ENCODE peak calls at places on chromosomes 13 and 19, in ten cellular contexts. X is PC-3, R is H9, C is mucosa of descending colon, K is esophagus squamous epithelium, L is thoracic aorta, V is ascending aorta, W is right lobe of liver, M is Caco-2, N is transverse colon. Z is an unnamed sample.
A peak's percentile ranks its signal among the peaks of the same experiment; 100 is the strongest.

GRCh38 chr19:24069907-24070657 is 16.9 kb upstream of the ZNF254 start:
- DNase-seq in X (peak; percentile 45), R (no peak), C (no peak), K (no peak), L (no peak), V (no peak), W (no peak), M (no peak), N (no peak), Z (no peak)

GRCh38 chr13:80454245-80454644 is 113.3 kb upstream of the SPRY2 start:
- DNase-seq in X (no peak), R (no peak), C (no peak), K (no peak), L (no peak), V (no peak), W (no peak), M (no peak), N (no peak), Z (no peak)

GRCh38 chr13:40288259-40288658 is 378.2 kb downstream of the FOXO1 start:
- DNase-seq in X (no peak), R (no peak), C (no peak), K (no peak), L (no peak), V (no peak), W (no peak), M (no peak), N (no peak), Z (no peak)

GRCh38 chr13:114147803-114148520 is 15.5 kb upstream of the RASA3 start:
- DNase-seq in X (no peak), R (no peak), C (no peak), K (no peak), L (no peak), V (no peak), W (no peak), M (no peak), N (no peak), Z (no peak)

GRCh38 chr13:30746816-30747215 is 11.5 kb downstream of the ALOX5AP start:
- DNase-seq in X (no peak), R (no peak), C (no peak), K (no peak), L (no peak), V (no peak), W (no peak), M (no peak), N (no peak), Z (no peak)

GRCh38 chr19:50906217-50906616 is 5.0 kb downstream of the KLK4 start:
- DNase-seq in X (peak; percentile 73), R (peak; percentile 77), C (no peak), K (no peak), L (no peak), V (no peak), W (no peak), M (no peak), N (peak; percentile 14), Z (peak; percentile 41)

GRCh38 chr13:58587183-58587582 is 955.6 kb downstream of the PCDH17 start:
- DNase-seq in X (no peak), R (no peak), C (no peak), K (no peak), L (no peak), V (no peak), W (no peak), M (no peak), N (no peak), Z (no peak)

GRCh38 chr19:35978832-35979365 is 16.1 kb upstream of the SDHAF1 start:
- DNase-seq in X (no peak), R (no peak), C (no peak), K (no peak), L (no peak), V (no peak), W (no peak), M (no peak), N (no peak), Z (no peak)

GRCh38 chr13:106242554-106242953 is 292.9 kb downstream of the EFNB2 start:
- DNase-seq in X (no peak), R (no peak), C (no peak), K (no peak), L (no peak), V (no peak), W (no peak), M (peak; percentile 72), N (no peak), Z (no peak)

DNA sequence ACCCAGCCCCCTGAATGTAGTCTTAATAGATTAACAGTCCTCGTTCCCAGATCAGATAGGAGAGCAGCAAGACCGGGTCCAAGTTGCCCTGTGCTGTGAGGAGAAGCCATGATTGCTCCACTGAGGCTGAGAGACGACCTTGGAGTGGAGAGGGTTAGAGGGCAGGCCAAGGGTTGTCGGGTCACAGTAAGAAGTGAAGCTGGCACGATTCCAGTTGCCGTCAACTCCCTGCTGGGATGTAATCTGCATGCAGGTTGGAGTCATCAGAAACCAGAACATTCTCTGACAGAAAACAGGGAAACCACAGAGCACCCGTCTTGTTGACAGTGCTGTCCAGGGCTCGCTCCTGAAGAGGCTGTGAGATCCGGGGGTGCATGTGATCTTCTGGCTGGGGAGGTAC is 19.0 kb upstream of the ATP11A start:
- DNase-seq in X (no peak), R (no peak), C (no peak), K (no peak), L (no peak), V (no peak), W (no peak), M (no peak), N (no peak), Z (no peak)
- H3K4me1 ChIP-seq in X (no peaks in the 10 kb centered on the region), R (peaks cover 2% of the 10 kb centered on the region), C (no peaks in the 10 kb centered on the region), K (no peaks in the 10 kb centered on the region), L (no peaks in the 10 kb centered on the region), V (no peaks in the 10 kb centered on the region), W (no peaks in the 10 kb centered on the region), M (peaks cover 7% of the 10 kb centered on the region), N (no peaks in the 10 kb centered on the region), Z (no peaks in the 10 kb centered on the region)

GRCh38 chr13:27847669-27848068 is 55.4 kb downstream of the GSX1 start:
- DNase-seq in X (no peak), R (no peak), C (no peak), K (no peak), L (no peak), V (no peak), W (no peak), M (no peak), N (no peak), Z (no peak)
- H3K4me1 ChIP-seq in X (no peaks in the 10 kb centered on the region), R (no peaks in the 10 kb centered on the region), C (no peaks in the 10 kb centered on the region), K (no peaks in the 10 kb centered on the region), L (no peaks in the 10 kb centered on the region), V (no peaks in the 10 kb centered on the region), W (no peaks in the 10 kb centered on the region), M (peaks cover 23% of the 10 kb centered on the region), N (no peaks in the 10 kb centered on the region), Z (no peaks in the 10 kb centered on the region)

DNA sequence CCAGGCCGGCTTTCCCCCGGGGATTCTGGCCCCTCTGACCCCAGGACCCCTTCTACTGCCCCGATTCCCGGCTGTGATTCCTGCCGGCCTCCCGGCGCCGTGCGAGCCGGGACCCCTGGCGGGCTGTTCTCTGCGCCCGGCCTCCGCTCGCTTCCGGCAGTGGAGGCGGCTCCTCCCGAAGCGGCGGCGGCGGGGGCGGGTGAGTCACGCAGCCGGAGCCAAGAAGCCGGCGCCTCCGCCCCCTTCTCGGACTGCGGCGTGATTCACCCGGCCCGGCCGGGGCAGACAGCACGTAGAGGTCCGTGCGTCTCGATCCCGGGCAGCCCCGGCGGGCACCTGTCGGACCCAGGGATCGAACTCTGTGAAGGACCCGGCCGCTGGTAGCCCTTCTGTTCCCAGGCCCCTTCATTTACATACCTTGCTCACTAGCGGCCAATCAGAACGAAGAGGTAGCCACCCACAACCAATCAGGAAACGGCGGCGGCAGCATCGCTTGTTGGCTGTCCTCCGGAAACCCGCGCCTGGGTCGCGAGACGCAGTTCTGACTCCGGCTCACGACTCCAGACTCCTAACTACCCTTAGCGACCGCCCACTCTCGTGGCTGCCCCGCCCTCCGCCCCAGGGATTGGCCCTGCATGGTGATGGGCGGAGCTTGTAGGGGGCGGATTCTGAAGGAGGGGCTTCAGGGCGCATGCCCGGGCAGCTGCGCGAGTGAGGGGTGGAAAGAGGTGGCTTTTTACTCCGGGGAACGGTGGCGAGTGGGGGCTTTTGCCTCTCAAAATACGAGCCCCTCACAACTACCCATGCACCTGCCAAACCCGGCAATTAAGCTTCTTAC is at the start of gene SERTAD1:
- DNase-seq in X (peak; percentile 96), R (peak; percentile 100), C (peak; percentile 100), K (peak; percentile 96), L (peak; percentile 97), V (peak; percentile 99), W (peak; percentile 100), M (peak; percentile 100), N (peak; percentile 100), Z (peak; percentile 100)
- H3K4me1 ChIP-seq in X (peaks cover 12% of the 10 kb centered on the region), R (no peaks in the 10 kb centered on the region), C (peaks cover 18% of the 10 kb centered on the region), K (peaks cover 38% of the 10 kb centered on the region), L (peaks cover 29% of the 10 kb centered on the region), V (peaks cover 14% of the 10 kb centered on the region), W (no peaks in the 10 kb centered on the region), M (no peaks in the 10 kb centered on the region), N (peaks cover 43% of the 10 kb centered on the region), Z (peaks cover 26% of the 10 kb centered on the region)

DNA sequence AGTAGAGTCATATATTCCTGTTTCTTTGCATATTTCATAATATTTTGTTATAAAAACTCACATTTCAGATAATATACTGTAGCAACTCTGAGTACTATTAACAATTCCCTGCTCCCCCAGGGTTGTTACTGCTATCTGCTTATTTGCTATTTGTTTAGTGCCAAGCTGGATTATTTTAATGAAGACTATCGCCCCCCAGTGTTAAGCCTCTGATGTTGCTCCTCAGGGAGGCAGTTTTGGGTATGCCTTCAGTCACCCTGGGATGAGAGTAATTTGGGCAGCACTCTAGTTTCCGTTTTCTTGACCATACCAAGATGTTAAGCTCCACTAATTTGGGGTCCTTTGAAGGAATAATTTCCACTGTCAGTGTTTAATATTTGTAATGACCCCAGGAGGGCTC is 46.0 kb downstream of the MICU2 start:
- DNase-seq in X (peak; percentile 51), R (peak; percentile 40), C (no peak), K (no peak), L (no peak), V (no peak), W (no peak), M (no peak), N (no peak), Z (peak; percentile 53)
- H3K4me1 ChIP-seq in X (no peaks in the 10 kb centered on the region), R (no peaks in the 10 kb centered on the region), C (no peaks in the 10 kb centered on the region), K (no peaks in the 10 kb centered on the region), L (no peaks in the 10 kb centered on the region), V (no peaks in the 10 kb centered on the region), W (no peaks in the 10 kb centered on the region), M (no peaks in the 10 kb centered on the region), N (no peaks in the 10 kb centered on the region), Z (peaks cover 5% of the 10 kb centered on the region)

GRCh38 chr13:29570058-29570654 is 25.3 kb downstream of the SLC7A1 start:
- DNase-seq in X (no peak), R (no peak), C (no peak), K (no peak), L (no peak), V (no peak), W (no peak), M (no peak), N (no peak), Z (no peak)

GRCh38 chr13:29569253-29570057 is 26.0 kb downstream of the SLC7A1 start:
- DNase-seq in X (no peak), R (no peak), C (peak; percentile 59), K (no peak), L (no peak), V (no peak), W (no peak), M (no peak), N (peak; percentile 43), Z (no peak)

GRCh38 chr13:29567411-29567810 is 28.1 kb downstream of the SLC7A1 start:
- DNase-seq in X (no peak), R (no peak), C (no peak), K (no peak), L (no peak), V (no peak), W (no peak), M (no peak), N (no peak), Z (no peak)

GRCh38 chr13:29566864-29567263 is 28.6 kb downstream of the SLC7A1 start:
- DNase-seq in X (no peak), R (no peak), C (no peak), K (no peak), L (no peak), V (no peak), W (no peak), M (no peak), N (no peak), Z (no peak)

GRCh38 chr13:29568731-29569130 is 26.8 kb downstream of the SLC7A1 start:
- DNase-seq in X (no peak), R (no peak), C (no peak), K (no peak), L (no peak), V (no peak), W (no peak), M (no peak), N (no peak), Z (no peak)
- H3K4me1 ChIP-seq in X (no peaks in the 10 kb centered on the region), R (peaks cover 20% of the 10 kb centered on the region), C (peaks cover 15% of the 10 kb centered on the region), K (peaks cover 49% of the 10 kb centered on the region), L (peaks cover 21% of the 10 kb centered on the region), V (no peaks in the 10 kb centered on the region), W (no peaks in the 10 kb centered on the region), M (no peaks in the 10 kb centered on the region), N (peaks cover 21% of the 10 kb centered on the region), Z (peaks cover 24% of the 10 kb centered on the region)